ENCODE peak calls at places on chromosomes 5 and 9, in eight cellular contexts. T is LNCaP clone FGC, B is cardiac muscle cell, X is fibroblast of the aortic adventitia, V is NB4, H is cardiac fibroblast, C is Peyer's patch, F is uterus. D is an unnamed sample.

GRCh38 chr9:77512876-77513275 is 135.2 kb downstream of the GNA14 start:
- DNase-seq in T (peak; percentile 37), B (peak; percentile 46), X (no peak), V (no peak), H (peak; percentile 26), C (no peak), F (no peak), D (no peak)

GRCh38 chr5:126680215-126680817 is 79.6 kb downstream of the PHAX start:
- DNase-seq in T (peak; percentile 31), B (peak; percentile 62), X (peak; percentile 78), V (peak; percentile 97), H (peak; percentile 42), C (no peak), F (no peak), D (no peak)

GRCh38 chr9:121634329-121634784 is 17.1 kb upstream of the DAB2IP start:
- DNase-seq in T (no peak), B (no peak), X (no peak), V (peak; percentile 76), H (no peak), C (no peak), F (no peak), D (no peak)

GRCh38 chr5:150413176-150413901 is 629 bp upstream of the CD74 start:
- DNase-seq in T (no peak), B (no peak), X (no peak), V (no peak), H (no peak), C (no peak), F (no peak), D (no peak)

GRCh38 chr5:147902606-147903115 is 3.7 kb downstream of the C5orf46 start:
- DNase-seq in T (no peak), B (no peak), X (peak; percentile 36), V (no peak), H (no peak), C (no peak), F (no peak), D (no peak)

GRCh38 chr5:163565931-163566608 is 60.7 kb downstream of the MAT2B start:
- DNase-seq in T (peak; percentile 45), B (peak; percentile 35), X (peak; percentile 30), V (peak; percentile 15), H (peak; percentile 42), C (peak; percentile 48), F (no peak), D (no peak)

GRCh38 chr9:85514256-85514655 is 227.5 kb downstream of the AGTPBP1 start:
- DNase-seq in T (no peak), B (no peak), X (no peak), V (no peak), H (no peak), C (no peak), F (no peak), D (no peak)

GRCh38 chr5:172943283-172943841 is 15.9 kb upstream of the RPL26L1 start:
- DNase-seq in T (no peak), B (peak; percentile 93), X (peak; percentile 69), V (peak; percentile 87), H (peak; percentile 89), C (no peak), F (peak; percentile 76), D (peak; percentile 71)

GRCh38 chr9:85224301-85224700 is 517.5 kb downstream of the AGTPBP1 start:
- DNase-seq in T (no peak), B (no peak), X (no peak), V (no peak), H (no peak), C (no peak), F (no peak), D (no peak)

GRCh38 chr9:71079451-71079850 is 42.0 kb downstream of the TRPM3 start:
- DNase-seq in T (no peak), B (peak; percentile 40), X (peak; percentile 42), V (no peak), H (peak; percentile 18), C (no peak), F (no peak), D (no peak)

GRCh38 chr9:31535659-31536058 is 848.8 kb upstream of the ACO1 start:
- DNase-seq in T (no peak), B (peak; percentile 1), X (no peak), V (no peak), H (peak; percentile 2), C (no peak), F (no peak), D (no peak)

GRCh38 chr5:118987988-118988945 is at the start of gene DTWD2:
- DNase-seq in T (peak; percentile 91), B (peak; percentile 95), X (peak; percentile 90), V (peak; percentile 95), H (peak; percentile 94), C (peak; percentile 97), F (peak; percentile 89), D (peak; percentile 97)

GRCh38 chr9:22097712-22098111 is 88.6 kb upstream of the CDKN2B start:
- DNase-seq in T (no peak), B (peak; percentile 84), X (peak; percentile 84), V (no peak), H (peak; percentile 78), C (no peak), F (no peak), D (no peak)

GRCh38 chr9:118992813-118993747 is 376.2 kb downstream of the BRINP1 start:
- DNase-seq in T (no peak), B (no peak), X (no peak), V (no peak), H (no peak), C (no peak), F (no peak), D (no peak)

GRCh38 chr5:28725001-28725400 is 1686.6 kb upstream of the CDH9 start:
- DNase-seq in T (no peak), B (no peak), X (no peak), V (no peak), H (no peak), C (no peak), F (no peak), D (no peak)

GRCh38 chr5:84642795-84643194 is 258.1 kb upstream of the EDIL3 start:
- DNase-seq in T (no peak), B (peak; percentile 46), X (peak; percentile 54), V (no peak), H (peak; percentile 19), C (no peak), F (no peak), D (no peak)

GRCh38 chr5:95619096-95619495 is 791 bp upstream of the GPR150 start:
- DNase-seq in T (no peak), B (peak; percentile 77), X (peak; percentile 72), V (no peak), H (peak; percentile 80), C (no peak), F (no peak), D (no peak)

GRCh38 chr5:159936686-159937329 is 20.5 kb downstream of the ADRA1B start:
- DNase-seq in T (no peak), B (no peak), X (no peak), V (no peak), H (peak; percentile 18), C (peak; percentile 57), F (no peak), D (no peak)

GRCh38 chr5:32241034-32241783 is 67.1 kb upstream of the GOLPH3 start:
- DNase-seq in T (no peak), B (no peak), X (no peak), V (no peak), H (no peak), C (no peak), F (no peak), D (no peak)

GRCh38 chr5:98786178-98786853 is 12.9 kb downstream of the RGMB start:
- DNase-seq in T (peak; percentile 99), B (peak; percentile 57), X (peak; percentile 58), V (no peak), H (peak; percentile 56), C (no peak), F (no peak), D (no peak)

GRCh38 chr5:12691330-12691729 is 787.1 kb upstream of the CTNND2 start:
- DNase-seq in T (no peak), B (no peak), X (no peak), V (no peak), H (no peak), C (no peak), F (no peak), D (no peak)

GRCh38 chr9:123710299-123710698 is 219.6 kb downstream of the DENND1A start:
- DNase-seq in T (no peak), B (peak; percentile 86), X (peak; percentile 77), V (no peak), H (peak; percentile 79), C (no peak), F (no peak), D (no peak)

GRCh38 chr5:73606206-73606753 is 19.7 kb upstream of the ARHGEF28 start:
- DNase-seq in T (peak; percentile 40), B (peak; percentile 23), X (no peak), V (no peak), H (peak; percentile 13), C (no peak), F (no peak), D (no peak)
- TF ChIP-seq CTCF in T (peak; percentile 4), B (no peak), X (no peak), V (no peak), H (no peak), C (no peak), F (no peak), D (peak; percentile 41)

GRCh38 chr9:79829566-79830347 is 258.0 kb downstream of the TLE4 start:
- DNase-seq in T (no peak), B (no peak), X (no peak), V (no peak), H (no peak), C (no peak), F (no peak), D (no peak)

DNA sequence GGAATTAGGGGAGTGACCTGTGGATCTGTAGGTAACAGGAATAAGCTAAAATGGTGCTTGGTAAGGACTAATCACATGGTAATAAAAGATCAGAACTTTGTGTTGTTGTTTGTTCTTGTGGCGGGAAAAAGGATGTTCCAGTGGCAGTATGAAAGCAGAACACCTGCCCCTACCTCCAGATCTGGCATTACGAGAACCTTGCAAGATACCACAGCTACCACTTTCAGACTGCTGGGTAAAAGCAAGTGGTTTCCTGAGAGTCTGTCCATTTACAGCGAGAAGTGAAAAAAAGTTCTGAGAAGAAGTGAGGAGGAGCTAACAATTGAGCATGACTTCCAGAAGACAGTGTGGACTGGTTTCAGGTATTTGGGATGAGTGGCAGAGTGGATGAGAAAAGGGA is 252.5 kb downstream of the TLE4 start:
- DNase-seq in T (no peak), B (no peak), X (no peak), V (no peak), H (no peak), C (no peak), F (no peak), D (no peak)
- TF ChIP-seq CTCF in T (no peak), B (no peak), X (no peak), V (no peak), H (no peak), C (no peak), F (no peak), D (no peak)

GRCh38 chr5:68216737-68217231 is 1.2 kb downstream of the PIK3R1 start:
- DNase-seq in T (no peak), B (no peak), X (peak; percentile 46), V (no peak), H (peak; percentile 22), C (no peak), F (no peak), D (no peak)
- TF ChIP-seq CTCF in T (peak; percentile 6), B (peak; percentile 6), X (no peak), V (no peak), H (no peak), C (no peak), F (no peak), D (peak; percentile 22)

DNA sequence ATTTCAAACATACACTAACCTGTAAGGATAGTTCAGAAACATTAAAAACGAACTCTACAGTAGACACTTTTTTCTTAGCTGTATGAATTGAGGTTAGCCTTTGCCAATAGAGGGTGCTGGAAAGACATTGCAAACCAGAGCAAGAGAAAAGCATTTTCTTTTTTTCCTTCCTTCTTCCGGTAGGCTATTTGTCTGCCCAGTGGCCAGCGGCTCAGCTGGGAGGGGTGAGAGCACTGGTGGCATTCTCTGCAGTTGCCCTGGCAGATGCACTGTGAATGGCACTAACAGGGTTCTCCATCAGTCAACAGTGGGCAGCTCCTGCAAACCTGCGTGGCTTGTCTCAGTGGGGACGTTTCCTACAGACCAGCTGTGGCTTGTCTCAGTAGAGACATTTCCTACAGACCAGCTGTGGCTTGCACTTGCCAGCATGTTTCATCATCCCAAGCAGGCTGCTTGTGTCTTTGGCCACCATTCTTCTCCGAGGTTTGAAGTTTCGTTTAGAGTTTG is 984.5 kb upstream of the CDH18 start:
- DNase-seq in T (no peak), B (peak; percentile 85), X (peak; percentile 31), V (peak; percentile 25), H (peak; percentile 67), C (peak; percentile 49), F (no peak), D (no peak)
- TF ChIP-seq CTCF in T (peak; percentile 41), B (peak; percentile 71), X (no peak), V (no peak), H (peak; percentile 33), C (peak; percentile 8), F (no peak), D (peak; percentile 79)